ENCODE peak calls at places on chromosomes 11 and 22, in seven cellular contexts. B, J, K, L, Z, C and E are unnamed samples. For H3K36me3 and H3K4me1, the result is how much of the 10 kb centered on the place peaks cover.

GRCh38 chr11:86172894-86173293 is 71.7 kb upstream of the EED start:
- DNase-seq in J (no peak), C (no peak), K (peak), L (no peak), B (no peak), Z (no peak), E (no peak)

GRCh38 chr22:38203855-38204497 is 2.2 kb downstream of the MAFF start:
- DNase-seq in C (no peak), L (no peak), Z (peak), J (no peak), K (peak), B (no peak), E (no peak)

GRCh38 chr22:37633082-37633692 is 6.3 kb upstream of the SH3BP1 start:
- DNase-seq in B (no peak), L (no peak), Z (no peak), K (no peak), C (no peak), J (no peak), E (no peak)

GRCh38 chr11:94647926-94648325 is 80.8 kb downstream of the PIWIL4 start:
- DNase-seq in Z (peak), J (no peak), K (no peak), B (no peak), L (no peak), C (peak), E (no peak)

GRCh38 chr22:31296258-31296657 is 4.0 kb upstream of the PIK3IP1 start:
- DNase-seq in B (no peak), Z (peak), J (no peak), L (no peak), C (no peak), K (peak), E (no peak)

GRCh38 chr11:44568358-44568705 is 2.9 kb downstream of the CD82 start:
- DNase-seq in L (no peak), Z (no peak), B (no peak), J (no peak), C (no peak), K (no peak), E (no peak)

GRCh38 chr11:4441500-4441899 is 7.6 kb upstream of the OR52K2 start:
- DNase-seq in B (no peak), C (no peak), J (no peak), Z (no peak), K (no peak), L (no peak), E (no peak)

GRCh38 chr11:60763692-60764369 is 7.2 kb downstream of the MS4A15 start:
- DNase-seq in Z (no peak), K (no peak), C (no peak), B (no peak), J (no peak), L (no peak), E (no peak)

GRCh38 chr22:36156515-36157419 is 3.8 kb downstream of the APOL3 start:
- DNase-seq in C (peak), J (peak), L (peak), Z (peak), B (peak), K (peak), E (peak)

GRCh38 chr11:112368402-112368801 is 107.7 kb upstream of the PLET1 start:
- DNase-seq in C (no peak), K (no peak), L (no peak), Z (no peak), J (no peak), B (no peak), E (no peak)

GRCh38 chr11:115222218-115222862 is 281.9 kb downstream of the CADM1 start:
- DNase-seq in B (no peak), Z (peak), L (no peak), C (no peak), J (no peak), K (peak), E (no peak)

GRCh38 chr22:43582394-43582793 is 170.6 kb downstream of the MPPED1 start:
- DNase-seq in L (no peak), J (no peak), C (no peak), K (no peak), B (no peak), Z (no peak), E (no peak)

GRCh38 chr11:33912405-33913361 is 20.8 kb upstream of the LMO2 start:
- DNase-seq in Z (peak), C (no peak), K (peak), L (no peak), B (no peak), J (peak), E (no peak)

GRCh38 chr11:66267379-66268209 is 845 bp upstream of the RAB1B start:
- DNase-seq in Z (peak), L (peak), J (peak), B (peak), K (peak), C (peak), E (peak)
- H3K36me3 ChIP-seq in Z (under half), L (under half), J (under half), B (under half), K (under half), C (under half), E (under half)

GRCh38 chr11:17162376-17162775 is 45.4 kb downstream of the PIK3C2A start:
- DNase-seq in J (no peak), C (no peak), Z (no peak), L (no peak), B (no peak), K (no peak), E (no peak)
- H3K4me1 ChIP-seq in J (under half), C (half or more), Z (under half), L (under half), B (under half), K (under half), E (under half)

GRCh38 chr11:6538456-6538855 is 41.4 kb downstream of the DNHD1 start:
- DNase-seq in J (no peak), L (no peak), B (no peak), C (no peak), K (no peak), Z (no peak), E (no peak)
- H3K36me3 ChIP-seq in J (under half), L (under half), B (under half), C (under half), K (under half), Z (under half), E (under half)

GRCh38 chr11:46288451-46288850 is 11.0 kb downstream of the CREB3L1 start:
- DNase-seq in K (no peak), B (no peak), L (no peak), J (no peak), C (no peak), Z (no peak), E (no peak)
- H3K4me1 ChIP-seq in K (half or more), B (under half), L (under half), J (under half), C (under half), Z (under half), E (under half)

GRCh38 chr11:64834723-64835615 is 9.5 kb downstream of the CDC42BPG start:
- DNase-seq in K (peak), Z (no peak), C (no peak), B (no peak), J (peak), L (peak), E (peak)

GRCh38 chr11:64832467-64833197 is 11.8 kb downstream of the CDC42BPG start:
- DNase-seq in C (no peak), K (no peak), L (no peak), Z (no peak), B (no peak), J (no peak), E (no peak)

GRCh38 chr11:64833198-64833502 is 11.3 kb downstream of the CDC42BPG start:
- DNase-seq in K (no peak), L (no peak), C (no peak), J (no peak), B (no peak), Z (no peak), E (no peak)

GRCh38 chr11:64834031-64834722 is 10.3 kb downstream of the CDC42BPG start:
- DNase-seq in K (no peak), C (no peak), Z (no peak), J (no peak), L (no peak), B (no peak), E (no peak)

DNA sequence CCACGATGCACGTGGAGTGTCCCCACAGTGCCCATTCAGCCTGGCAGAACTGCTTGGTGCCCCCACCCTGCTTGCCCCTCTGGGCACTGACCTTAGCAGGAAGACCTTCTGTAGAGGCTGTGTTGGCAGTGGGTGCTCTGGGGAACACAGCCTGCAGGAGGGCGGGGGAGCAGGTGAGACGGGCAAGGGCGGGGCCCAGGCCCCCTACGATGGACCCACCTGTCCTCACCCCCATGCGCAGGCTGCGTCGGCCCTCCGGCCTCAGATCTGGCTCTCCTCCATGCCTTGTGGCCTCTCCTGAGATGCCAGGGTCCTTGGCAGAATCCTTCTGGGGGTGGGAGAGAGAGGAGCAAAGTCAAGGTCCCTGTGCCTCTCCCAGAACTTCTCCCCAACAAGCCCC is 10.9 kb downstream of the CDC42BPG start:
- DNase-seq in Z (no peak), L (no peak), J (no peak), C (no peak), B (no peak), K (no peak), E (no peak)
- H3K36me3 ChIP-seq in Z (under half), L (under half), J (under half), C (under half), B (under half), K (under half), E (under half)

GRCh38 chr11:118210323-118210722 is 14.5 kb downstream of the JAML start:
- DNase-seq in J (no peak), L (no peak), B (no peak), K (no peak), Z (no peak), C (no peak), E (no peak)

GRCh38 chr11:118213774-118214173 is 11.0 kb downstream of the JAML start:
- DNase-seq in B (no peak), K (no peak), Z (no peak), C (no peak), J (no peak), L (no peak), E (no peak)

GRCh38 chr11:118212781-118213565 is 11.8 kb downstream of the JAML start:
- DNase-seq in J (no peak), K (no peak), Z (no peak), B (no peak), C (no peak), L (no peak), E (no peak)

GRCh38 chr11:118211006-118211405 is 13.8 kb downstream of the JAML start:
- DNase-seq in L (no peak), C (peak), B (no peak), J (no peak), K (peak), Z (no peak), E (no peak)

DNA sequence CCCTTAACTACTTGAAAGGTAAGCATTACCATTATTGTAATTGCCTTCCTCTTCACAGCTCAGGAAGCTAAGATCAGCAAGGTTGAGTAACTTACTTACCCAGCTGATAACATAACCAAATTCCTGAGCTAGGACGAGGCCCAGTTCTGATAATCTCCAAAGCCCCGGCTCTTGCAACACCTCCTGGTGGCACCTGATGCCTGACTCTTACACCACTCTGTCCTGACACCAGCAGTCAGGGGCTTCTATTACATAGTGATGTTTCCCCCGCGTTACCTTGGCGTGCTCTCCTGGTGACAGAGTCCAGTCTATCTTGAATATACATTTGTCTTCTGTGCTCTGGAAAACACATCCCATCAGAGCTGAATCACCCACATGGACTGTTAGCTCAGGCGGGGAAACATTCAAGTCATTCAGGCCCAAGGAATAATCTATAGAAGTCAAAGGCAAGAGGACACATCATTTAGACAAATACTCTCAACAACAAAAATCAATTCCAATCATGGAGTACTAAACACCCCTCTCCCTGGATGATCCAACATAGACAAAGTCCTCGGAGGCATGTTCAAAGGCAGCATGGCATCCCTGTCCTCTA is 12.6 kb downstream of the JAML start:
- DNase-seq in C (no peak), B (no peak), K (no peak), J (no peak), L (no peak), Z (no peak), E (no peak)
- H3K4me1 ChIP-seq in C (under half), B (under half), K (under half), J (under half), L (under half), Z (under half), E (under half)

DNA sequence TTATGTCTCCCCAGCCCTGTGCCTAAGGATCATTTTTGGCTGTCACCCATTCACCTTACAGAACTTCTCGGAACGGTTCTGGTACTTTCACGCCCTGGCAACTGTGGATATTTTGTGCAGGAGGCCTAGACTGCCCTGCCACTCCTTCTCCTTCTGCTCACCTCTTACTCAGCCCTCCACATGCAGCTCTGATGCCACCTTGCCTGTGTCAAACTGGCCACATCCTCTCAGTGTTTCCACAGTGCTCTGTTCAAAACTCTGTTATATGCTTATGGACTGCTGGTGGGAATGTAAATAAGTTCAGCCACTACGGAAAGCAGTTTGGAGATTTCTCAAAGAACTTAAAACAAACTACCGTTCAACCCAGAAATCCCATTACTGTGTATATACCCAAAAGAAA is 100.8 kb upstream of the MTMR2 start:
- DNase-seq in C (no peak), K (no peak), Z (no peak), B (no peak), J (no peak), L (no peak), E (no peak)
- H3K36me3 ChIP-seq in C (under half), K (under half), Z (under half), B (under half), J (under half), L (under half), E (under half)

DNA sequence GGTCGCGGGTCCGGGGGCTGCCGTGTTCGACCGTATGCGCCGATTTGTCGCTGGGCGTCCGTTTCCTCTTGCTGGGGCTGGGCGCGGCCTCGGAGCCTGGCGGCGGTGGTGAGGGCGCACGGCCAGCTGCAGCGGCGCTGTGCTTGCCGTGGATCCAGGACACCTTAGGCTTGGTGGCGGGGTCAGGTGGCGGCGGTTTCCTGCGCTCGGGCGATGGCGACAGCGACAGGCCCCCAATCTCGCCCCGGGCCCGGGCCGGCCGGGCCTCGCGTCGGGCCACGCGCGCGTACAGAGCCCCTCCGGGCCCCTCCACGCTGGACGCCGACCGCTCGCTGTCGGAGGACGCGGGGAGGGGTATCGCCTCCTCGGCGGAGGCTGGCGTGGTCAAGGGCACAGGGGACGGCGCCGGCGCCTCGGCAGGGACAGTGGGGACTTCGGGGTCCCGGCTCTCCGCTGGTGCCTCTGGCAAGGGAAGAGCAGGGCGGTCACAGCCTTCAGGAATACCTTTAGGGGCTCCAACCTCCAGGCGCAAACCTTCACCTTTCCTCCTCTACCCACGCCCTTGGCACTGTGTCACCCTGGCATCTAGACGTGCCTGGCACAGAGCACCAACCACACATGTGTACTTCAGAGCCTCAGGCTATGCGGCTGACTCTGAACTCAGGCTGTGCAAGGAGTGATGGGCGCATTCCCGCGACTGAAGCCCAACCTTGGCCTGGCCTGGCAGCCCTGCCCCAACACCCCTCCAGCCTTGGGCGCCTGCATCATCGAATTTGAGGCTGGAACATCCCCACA is 11.6 kb downstream of the SCARF2 start:
- DNase-seq in J (no peak), K (no peak), B (no peak), Z (no peak), C (no peak), L (no peak), E (no peak)
- H3K4me1 ChIP-seq in J (under half), K (under half), B (under half), Z (under half), C (under half), L (under half), E (under half)

GRCh38 chr22:45512363-45512762 is 9.7 kb downstream of the FBLN1 start:
- DNase-seq in C (no peak), L (no peak), J (no peak), K (no peak), Z (no peak), B (no peak), E (no peak)

GRCh38 chr22:45515678-45516077 is 13.0 kb downstream of the FBLN1 start:
- DNase-seq in Z (no peak), K (peak), J (no peak), L (peak), B (no peak), C (no peak), E (no peak)

GRCh38 chr22:45516923-45517675 is 14.4 kb downstream of the FBLN1 start:
- DNase-seq in B (no peak), Z (peak), L (no peak), K (peak), C (no peak), J (peak), E (no peak)

GRCh38 chr22:45518580-45518991 is 15.9 kb downstream of the FBLN1 start:
- DNase-seq in K (peak), L (peak), B (no peak), J (peak), Z (no peak), C (no peak), E (peak)

GRCh38 chr22:45516163-45516562 is 13.5 kb downstream of the FBLN1 start:
- DNase-seq in Z (no peak), L (peak), K (no peak), J (no peak), C (no peak), B (no peak), E (no peak)
- H3K36me3 ChIP-seq in Z (under half), L (under half), K (under half), J (under half), C (under half), B (under half), E (under half)

DNA sequence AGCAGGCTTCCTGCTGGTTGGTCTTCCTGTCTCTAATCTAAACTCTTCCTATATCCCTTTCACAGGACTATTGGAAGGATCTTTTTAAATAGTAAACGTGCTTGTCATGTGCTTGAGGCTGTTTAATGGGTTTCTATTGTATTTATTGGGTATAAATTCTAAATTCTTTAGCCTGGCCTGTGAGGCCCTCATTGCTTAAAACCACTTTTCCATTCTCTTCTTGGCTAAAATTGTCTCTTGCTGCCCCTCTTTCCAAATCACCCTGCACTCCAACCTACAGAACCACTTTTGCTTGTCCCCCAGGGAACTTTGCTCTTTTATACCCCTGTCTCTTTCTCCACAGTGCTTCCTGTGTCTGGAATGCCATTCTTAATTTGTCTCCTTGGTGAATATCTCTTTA is 46.4 kb upstream of the MUC15 start:
- DNase-seq in K (no peak), J (no peak), L (no peak), B (no peak), C (no peak), Z (no peak), E (no peak)
- H3K4me1 ChIP-seq in K (under half), J (under half), L (under half), B (under half), C (under half), Z (under half), E (under half)